ENCODE peak calls at places on chromosomes 7 and 10, in seven cellular contexts. N is PC-9, H is pancreas, L is body of pancreas, M is AG09319, Z is RWPE1, V is K562. A is an unnamed sample.

GRCh38 chr10:126930506-126931458 is 25.6 kb downstream of the DOCK1 start:
- DNase-seq in N (no peak), L (no peak), M (peak; percentile 15), Z (no peak), H (no peak), V (no peak), A (no peak)

GRCh38 chr7:557556-557877 is 37.9 kb upstream of the PDGFA start:
- DNase-seq in H (no peak), V (no peak), M (no peak), N (no peak), Z (no peak), L (no peak), A (no peak)

GRCh38 chr7:25031007-25031406 is 51.0 kb upstream of the OSBPL3 start:
- DNase-seq in M (no peak), L (no peak), V (no peak), Z (no peak), N (peak; percentile 98), H (no peak), A (no peak)

GRCh38 chr7:37354661-37355131 is 94.0 kb downstream of the ELMO1 start:
- DNase-seq in M (no peak), Z (no peak), V (peak; percentile 33), N (no peak), H (peak; percentile 14), L (peak; percentile 32), A (peak; percentile 76)

GRCh38 chr7:73809454-73810090 is 21.2 kb upstream of the CLDN4 start:
- DNase-seq in M (no peak), H (no peak), L (no peak), V (no peak), N (peak; percentile 84), Z (no peak), A (no peak)

GRCh38 chr7:16967174-16967868 is 85.5 kb upstream of the AGR3 start:
- DNase-seq in Z (no peak), N (no peak), H (no peak), M (peak; percentile 36), V (no peak), L (no peak), A (no peak)

GRCh38 chr10:75466886-75467285 is 35.5 kb downstream of the LRMDA start:
- DNase-seq in N (no peak), V (no peak), Z (peak; percentile 20), M (no peak), L (no peak), H (no peak), A (no peak)

GRCh38 chr7:49839863-49840262 is 66.4 kb downstream of the VWC2 start:
- DNase-seq in V (no peak), H (no peak), L (no peak), Z (no peak), N (no peak), M (no peak), A (no peak)

GRCh38 chr7:87506243-87507180 is 31.0 kb upstream of the ABCB4 start:
- DNase-seq in N (no peak), Z (peak; percentile 12), V (no peak), H (no peak), L (no peak), M (peak; percentile 7), A (no peak)

GRCh38 chr10:35386594-35387174 is 50.4 kb downstream of the CCNY start:
- DNase-seq in Z (no peak), N (no peak), H (no peak), M (no peak), L (peak; percentile 34), V (no peak), A (no peak)

GRCh38 chr10:42367532-42368230 is 270.7 kb downstream of the ZNF33B start:
- DNase-seq in N (peak; percentile 91), L (peak; percentile 90), Z (peak; percentile 85), V (peak; percentile 92), H (peak; percentile 89), M (peak; percentile 91), A (peak; percentile 28)

GRCh38 chr10:25059990-25060389 is 43.6 kb downstream of the THNSL1 start:
- DNase-seq in Z (peak; percentile 90), V (peak; percentile 37), H (peak; percentile 18), M (peak; percentile 64), L (peak; percentile 51), N (peak; percentile 88), A (no peak)

DNA sequence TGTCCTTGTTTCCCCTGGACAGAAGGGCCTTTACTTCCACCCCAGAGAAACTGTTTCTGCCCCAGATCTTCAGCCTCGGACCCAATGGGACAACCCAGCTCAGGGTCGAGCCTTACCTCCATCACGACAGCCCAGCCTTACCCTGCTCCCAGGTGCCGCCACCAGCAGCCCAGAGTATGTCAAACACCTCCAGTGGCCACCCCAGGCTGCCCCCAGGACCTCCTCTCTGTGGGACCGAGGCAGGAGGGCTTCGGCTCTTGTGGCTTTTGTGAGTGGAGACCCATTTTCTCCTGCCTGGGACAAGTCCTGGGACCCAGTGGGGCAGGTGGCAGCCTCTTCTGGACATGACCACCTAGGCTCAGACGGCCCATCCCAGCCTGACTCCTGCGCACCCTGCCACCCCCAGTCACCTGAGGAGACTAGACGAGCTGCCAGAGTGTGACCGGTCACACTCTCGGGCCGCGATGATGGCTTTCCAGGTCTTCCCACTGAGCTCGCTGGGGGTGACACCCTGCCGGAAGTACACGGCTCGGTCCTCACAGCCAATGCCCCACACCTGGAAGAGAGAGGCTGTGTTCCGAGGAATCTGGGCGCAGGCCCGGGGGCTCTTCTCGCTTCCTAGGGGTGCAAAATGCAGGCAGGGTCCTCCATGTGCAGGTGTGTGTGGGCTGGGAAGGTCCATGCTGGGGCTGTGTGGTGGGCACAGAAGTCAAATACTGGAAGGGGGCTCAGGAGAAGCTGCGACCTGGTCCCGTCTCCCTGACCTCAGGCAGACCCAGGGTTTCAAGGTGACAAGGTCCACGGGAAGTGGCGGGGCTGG is 15.5 kb downstream of the TECPR1 start:
- DNase-seq in L (no peak), H (no peak), M (no peak), V (no peak), Z (no peak), N (no peak), A (no peak)
- TF ChIP-seq CTCF in L (no peak), H (no peak), M (no peak), V (no peak), Z (no peak), N (no peak), A (no peak)

DNA sequence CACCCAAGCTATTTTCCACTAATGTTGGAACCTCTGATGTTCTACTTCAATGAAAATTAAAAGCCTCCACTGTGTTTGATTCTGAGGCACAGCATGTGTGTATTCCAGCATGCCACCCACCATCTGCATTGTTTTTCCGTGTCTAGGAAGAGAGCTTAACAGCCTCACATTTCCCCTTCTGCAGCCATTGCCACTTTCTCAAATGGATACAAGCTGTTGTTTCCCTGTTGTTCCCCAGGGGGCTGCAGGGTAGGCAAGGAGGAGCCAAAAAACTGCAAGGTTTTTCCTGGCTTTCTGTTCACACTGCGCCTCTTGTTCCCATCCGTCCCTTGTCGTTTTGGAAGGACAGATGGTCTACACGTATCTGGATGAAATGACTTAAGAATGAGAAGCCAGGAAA is 72.3 kb upstream of the DNAJB12 start:
- DNase-seq in Z (no peak), M (no peak), H (no peak), V (no peak), L (no peak), N (no peak), A (no peak)
- TF ChIP-seq CTCF in Z (no peak), M (no peak), H (no peak), V (no peak), L (no peak), N (no peak), A (no peak)

GRCh38 chr7:65221683-65222082 is 152.0 kb upstream of the ZNF92 start:
- DNase-seq in N (no peak), H (no peak), L (no peak), V (no peak), M (no peak), Z (no peak), A (no peak)

GRCh38 chr7:65219623-65220022 is 154.0 kb upstream of the ZNF92 start:
- DNase-seq in V (no peak), L (no peak), N (no peak), H (no peak), Z (no peak), M (no peak), A (no peak)

GRCh38 chr7:65216469-65216868 is 157.2 kb upstream of the ZNF92 start:
- DNase-seq in V (no peak), H (peak; percentile 66), L (peak; percentile 80), M (no peak), N (peak; percentile 35), Z (peak; percentile 53), A (peak; percentile 73)
- TF ChIP-seq CTCF in V (peak; percentile 84), H (peak; percentile 74), L (peak; percentile 69), M (peak; percentile 48), N (peak; percentile 82), Z (peak; percentile 61), A (peak; percentile 80)

GRCh38 chr7:93115796-93116195 is 2.0 kb downstream of the SAMD9 start:
- DNase-seq in H (no peak), M (peak; percentile 16), L (no peak), V (no peak), N (peak; percentile 60), Z (peak; percentile 87), A (peak; percentile 13)
- TF ChIP-seq CTCF in H (no peak), M (no peak), L (no peak), V (no peak), N (no peak), Z (no peak), A (no peak)

GRCh38 chr7:13725591-13725990 is 263.9 kb downstream of the ETV1 start:
- DNase-seq in H (no peak), M (no peak), Z (no peak), N (no peak), L (no peak), V (no peak), A (no peak)
- TF ChIP-seq CTCF in H (no peak), M (no peak), Z (no peak), N (peak; percentile 46), L (no peak), V (no peak), A (no peak)

GRCh38 chr7:80449841-80450240 is 62.0 kb downstream of the GNAT3 start:
- DNase-seq in M (no peak), N (no peak), H (peak; percentile 6), L (peak; percentile 24), Z (no peak), V (no peak), A (no peak)
- TF ChIP-seq CTCF in M (no peak), N (no peak), H (no peak), L (no peak), Z (no peak), V (no peak), A (no peak)

DNA sequence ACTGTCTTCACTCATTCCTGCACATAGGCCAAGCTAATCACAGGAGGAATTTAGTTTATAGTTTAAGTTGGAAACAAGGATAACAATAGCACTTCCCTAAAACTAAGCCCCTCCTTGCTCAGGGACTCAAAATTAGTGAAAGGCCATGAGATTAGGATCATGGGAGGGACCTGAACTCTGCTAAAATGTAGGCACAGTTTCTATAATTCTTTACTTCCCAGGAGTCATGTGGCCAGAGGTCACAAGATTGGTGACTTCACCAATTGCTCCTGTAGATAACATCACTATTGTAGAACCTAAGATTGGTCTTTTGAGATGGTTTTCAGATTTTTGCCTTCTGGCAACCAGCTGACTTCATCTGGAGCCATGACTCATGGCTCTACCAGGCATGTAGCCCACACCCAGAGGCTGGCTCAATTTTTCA is 14.8 kb upstream of the UPP1 start:
- DNase-seq in H (no peak), N (peak; percentile 71), V (no peak), Z (no peak), M (no peak), L (no peak), A (no peak)
- TF ChIP-seq CTCF in H (no peak), N (no peak), V (no peak), Z (no peak), M (no peak), L (no peak), A (no peak)